ENCODE peak calls at places on chromosomes 6 and 20, in nine cellular contexts. V is GM12878, T is HepG2, J is suprapubic skin, D is transverse colon, I is sigmoid colon, B is stomach, K is endothelial cell of umbilical vein, W is HCT116. F is an unnamed sample.

GRCh38 chr20:55086421-55086820 is 611.0 kb downstream of the DOK5 start:
- DNase-seq in V (no peak), T (no peak), J (no peak), D (no peak), I (no peak), B (no peak), K (no peak), W (no peak), F (no peak)

GRCh38 chr6:125170376-125170775 is 16.8 kb downstream of the TPD52L1 start:
- DNase-seq in V (no peak), T (no peak), J (no peak), D (no peak), I (no peak), B (no peak), K (no peak), W (no peak), F (no peak)

GRCh38 chr6:79946773-79947190 is 571 bp downstream of the ELOVL4 start:
- DNase-seq in V (no peak), T (no peak), J (no peak), D (no peak), I (peak), B (no peak), K (no peak), W (no peak), F (no peak)

GRCh38 chr20:25549866-25550477 is 35.4 kb downstream of the NINL start:
- DNase-seq in V (no peak), T (peak), J (no peak), D (no peak), I (no peak), B (no peak), K (no peak), W (no peak), F (no peak)

GRCh38 chr6:142816024-142816423 is 129.0 kb downstream of the HIVEP2 start:
- DNase-seq in V (no peak), T (no peak), J (no peak), D (no peak), I (no peak), B (no peak), K (no peak), W (no peak), F (no peak)

GRCh38 chr6:134295953-134296553 is 21.9 kb downstream of the SGK1 start:
- DNase-seq in V (no peak), T (peak), J (no peak), D (no peak), I (peak), B (no peak), K (peak), W (peak), F (no peak)

GRCh38 chr6:118788702-118789101 is 105.2 kb upstream of the ASF1A start:
- DNase-seq in V (no peak), T (no peak), J (no peak), D (no peak), I (no peak), B (no peak), K (no peak), W (no peak), F (no peak)

GRCh38 chr6:133701633-133702331 is 187.1 kb upstream of the TCF21 start:
- DNase-seq in V (no peak), T (no peak), J (no peak), D (no peak), I (no peak), B (no peak), K (no peak), W (no peak), F (no peak)

GRCh38 chr20:63945031-63945658 is 11.1 kb downstream of the UCKL1 start:
- DNase-seq in V (no peak), T (no peak), J (no peak), D (no peak), I (peak), B (no peak), K (no peak), W (no peak), F (no peak)

GRCh38 chr6:487956-488355 is 96.4 kb downstream of the IRF4 start:
- DNase-seq in V (no peak), T (no peak), J (no peak), D (peak), I (no peak), B (no peak), K (no peak), W (no peak), F (no peak)

DNA sequence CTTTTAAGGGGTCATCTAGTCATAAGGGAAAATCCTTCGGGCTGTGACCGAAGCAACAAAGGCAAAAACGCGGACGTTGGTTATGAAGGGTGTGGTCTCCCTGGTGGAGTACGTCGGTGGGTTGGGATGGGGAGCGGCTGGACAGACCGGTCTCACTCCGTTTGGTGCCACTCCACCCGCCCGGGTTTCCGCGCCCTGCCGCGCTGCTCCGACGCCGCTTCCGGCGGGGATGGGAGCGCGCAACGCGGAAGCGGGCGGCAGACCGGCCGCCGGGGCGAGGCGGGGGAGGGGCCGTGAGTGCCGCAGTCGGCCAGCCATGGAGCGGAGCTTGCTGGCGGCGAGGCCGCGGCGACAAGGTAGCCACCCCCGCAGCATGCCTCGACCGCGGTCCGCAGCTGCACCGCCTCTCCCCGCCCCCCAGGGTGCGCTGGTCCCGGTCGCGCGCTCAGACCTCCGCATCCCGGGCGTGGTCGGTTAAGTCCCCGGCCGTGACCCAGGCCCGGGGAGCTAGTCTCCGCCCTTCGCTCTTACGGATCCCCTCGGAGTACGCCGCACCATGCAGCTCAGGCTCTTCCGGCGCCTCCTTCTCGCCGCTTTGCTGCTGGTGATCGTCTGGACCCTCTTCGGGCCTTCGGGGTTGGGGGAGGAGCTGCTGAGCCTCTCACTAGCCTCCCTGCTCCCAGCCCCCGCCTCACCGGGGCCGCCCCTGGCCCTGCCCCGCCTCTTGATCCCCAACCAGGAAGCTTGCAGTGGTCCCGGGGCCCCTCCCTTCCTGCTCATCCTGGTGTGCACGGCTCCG is at the start of gene B3GALT4:
- DNase-seq in V (peak), T (no peak), J (peak), D (peak), I (peak), B (peak), K (peak), W (no peak), F (peak)
- TF ChIP-seq POLR2AphosphoS5 in V (peak), T (no peak), J (peak), D (peak), I (no peak), B (peak), K (peak), W (peak), F (peak)

GRCh38 chr20:52824494-52825216 is 147.5 kb upstream of the TSHZ2 start:
- DNase-seq in V (no peak), T (no peak), J (no peak), D (no peak), I (no peak), B (no peak), K (no peak), W (no peak), F (no peak)
- TF ChIP-seq POLR2A in V (no peak), T (no peak), J (no peak), D (no peak), I (no peak), B (no peak), K (no peak), W (no peak), F (no peak)

DNA sequence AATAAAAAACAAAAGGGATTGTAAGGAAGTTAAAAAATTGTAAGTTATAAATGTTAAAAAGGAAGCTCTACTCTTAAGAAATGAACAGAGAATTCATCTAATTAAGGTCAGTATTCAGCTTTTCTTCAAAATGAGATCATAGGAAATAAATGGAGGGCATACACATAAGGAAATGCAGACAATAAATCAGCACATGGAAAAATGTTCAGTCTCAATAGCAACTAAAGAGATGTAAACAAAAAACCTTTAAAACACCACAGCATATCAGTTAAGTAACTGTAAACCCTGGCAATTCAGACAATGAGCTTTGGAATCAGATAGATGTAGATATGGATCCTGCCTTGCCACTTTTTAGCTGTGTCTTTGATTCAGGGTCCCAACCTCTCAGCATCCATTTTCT is 24.0 kb upstream of the CLIC5 start:
- DNase-seq in V (no peak), T (no peak), J (no peak), D (no peak), I (no peak), B (no peak), K (peak), W (no peak), F (no peak)
- H3K4me3 ChIP-seq in V (no peak), T (no peak), J (no peak), D (no peak), I (no peak), B (no peak), K (no peak), W (no peak), F (no peak)

GRCh38 chr6:152982768-152983636 is at the start of gene FBXO5:
- DNase-seq in V (peak), T (peak), J (peak), D (peak), I (peak), B (peak), K (peak), W (peak), F (peak)

GRCh38 chr6:152981219-152981618 is 1.6 kb downstream of the FBXO5 start:
- DNase-seq in V (no peak), T (no peak), J (no peak), D (no peak), I (no peak), B (no peak), K (no peak), W (no peak), F (no peak)

GRCh38 chr6:152984387-152984872 is 1.6 kb upstream of the FBXO5 start:
- DNase-seq in V (peak), T (no peak), J (no peak), D (no peak), I (no peak), B (no peak), K (no peak), W (no peak), F (no peak)

GRCh38 chr6:152981989-152982767 is 663 bp downstream of the FBXO5 start:
- DNase-seq in V (no peak), T (no peak), J (peak), D (peak), I (peak), B (no peak), K (no peak), W (no peak), F (no peak)

GRCh38 chr6:152983637-152984386 is 971 bp upstream of the FBXO5 start:
- DNase-seq in V (peak), T (peak), J (peak), D (peak), I (peak), B (peak), K (peak), W (peak), F (peak)
- TF ChIP-seq POLR2AphosphoS5 in V (peak), T (peak), J (no peak), D (peak), I (peak), B (peak), K (peak), W (no peak), F (no peak)

DNA sequence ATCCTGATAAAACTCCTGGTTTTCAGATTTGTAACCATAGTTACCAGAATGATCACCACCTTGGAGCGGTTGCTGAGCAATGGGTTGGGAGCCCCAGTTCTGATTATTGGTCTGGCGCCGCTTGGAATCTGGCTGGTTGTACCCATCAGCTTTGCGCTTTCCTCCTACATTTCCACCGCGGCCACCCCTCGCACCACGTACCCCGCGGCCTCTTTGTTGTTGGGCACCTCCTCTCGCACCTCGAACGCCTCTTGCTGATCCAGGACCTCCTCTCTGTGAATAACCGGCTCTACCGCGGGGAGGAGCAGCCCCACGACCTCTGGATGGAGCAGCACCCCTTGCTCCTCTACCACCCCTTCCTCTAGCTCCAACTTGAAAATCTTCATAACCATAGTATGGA is 21.1 kb upstream of the SNX14 start:
- DNase-seq in V (no peak), T (no peak), J (no peak), D (no peak), I (no peak), B (no peak), K (no peak), W (no peak), F (no peak)
- TF ChIP-seq POLR2A in V (peak), T (no peak), J (no peak), D (no peak), I (no peak), B (no peak), K (no peak), W (no peak), F (no peak)

GRCh38 chr20:32091888-32092346 is 17.6 kb upstream of the TM9SF4 start:
- DNase-seq in V (no peak), T (peak), J (peak), D (peak), I (peak), B (peak), K (peak), W (peak), F (peak)

GRCh38 chr20:32088759-32089158 is 20.8 kb upstream of the TM9SF4 start:
- DNase-seq in V (no peak), T (no peak), J (no peak), D (no peak), I (no peak), B (no peak), K (no peak), W (no peak), F (no peak)

GRCh38 chr20:32089637-32090330 is 19.7 kb upstream of the TM9SF4 start:
- DNase-seq in V (no peak), T (no peak), J (no peak), D (no peak), I (no peak), B (no peak), K (no peak), W (no peak), F (no peak)

GRCh38 chr20:32083469-32083868 is 26.0 kb upstream of the TM9SF4 start:
- DNase-seq in V (no peak), T (no peak), J (no peak), D (no peak), I (no peak), B (no peak), K (no peak), W (no peak), F (no peak)

DNA sequence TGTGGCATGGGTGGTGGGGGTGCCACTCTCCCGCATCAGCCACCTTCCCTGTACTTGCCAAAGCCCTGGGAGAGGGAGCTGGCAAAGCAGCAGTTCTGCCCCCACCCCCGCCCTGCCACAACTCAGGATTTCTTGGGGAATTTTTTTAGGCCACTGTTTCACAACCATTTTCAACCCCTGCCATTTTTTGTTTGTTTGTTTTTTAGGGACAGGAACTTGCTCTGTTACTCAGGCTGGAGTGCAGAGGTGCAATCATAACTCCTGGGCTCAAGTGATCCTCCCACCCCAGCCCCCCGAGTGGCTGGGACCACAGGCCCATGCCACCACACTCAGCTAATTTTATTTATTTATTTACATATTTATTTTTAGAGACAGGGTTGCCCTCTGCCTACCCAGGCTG is 22.4 kb upstream of the TM9SF4 start:
- DNase-seq in V (no peak), T (no peak), J (no peak), D (no peak), I (no peak), B (no peak), K (no peak), W (no peak), F (no peak)
- H3K4me3 ChIP-seq in V (no peak), T (no peak), J (no peak), D (no peak), I (no peak), B (no peak), K (no peak), W (no peak), F (no peak)

GRCh38 chr6:38370653-38371311 is 268.9 kb downstream of the BTBD9 start:
- DNase-seq in V (no peak), T (no peak), J (no peak), D (no peak), I (no peak), B (no peak), K (no peak), W (no peak), F (no peak)
- TF ChIP-seq POLR2AphosphoS5 in V (no peak), T (no peak), J (no peak), D (no peak), I (no peak), B (no peak), K (no peak), W (no peak), F (no peak)

GRCh38 chr6:35601331-35602132 is 87.2 kb downstream of the FKBP5 start:
- DNase-seq in V (no peak), T (peak), J (peak), D (peak), I (peak), B (peak), K (peak), W (peak), F (no peak)
- TF ChIP-seq POLR2A in V (no peak), T (no peak), J (no peak), D (peak), I (no peak), B (no peak), K (no peak), W (no peak), F (no peak)

GRCh38 chr20:15162061-15162740 is 824.8 kb upstream of the FLRT3 start:
- DNase-seq in V (peak), T (no peak), J (no peak), D (no peak), I (no peak), B (no peak), K (no peak), W (no peak), F (no peak)
- H3K4me3 ChIP-seq in V (peak), T (peak), J (no peak), D (peak), I (no peak), B (no peak), K (no peak), W (no peak), F (peak)

DNA sequence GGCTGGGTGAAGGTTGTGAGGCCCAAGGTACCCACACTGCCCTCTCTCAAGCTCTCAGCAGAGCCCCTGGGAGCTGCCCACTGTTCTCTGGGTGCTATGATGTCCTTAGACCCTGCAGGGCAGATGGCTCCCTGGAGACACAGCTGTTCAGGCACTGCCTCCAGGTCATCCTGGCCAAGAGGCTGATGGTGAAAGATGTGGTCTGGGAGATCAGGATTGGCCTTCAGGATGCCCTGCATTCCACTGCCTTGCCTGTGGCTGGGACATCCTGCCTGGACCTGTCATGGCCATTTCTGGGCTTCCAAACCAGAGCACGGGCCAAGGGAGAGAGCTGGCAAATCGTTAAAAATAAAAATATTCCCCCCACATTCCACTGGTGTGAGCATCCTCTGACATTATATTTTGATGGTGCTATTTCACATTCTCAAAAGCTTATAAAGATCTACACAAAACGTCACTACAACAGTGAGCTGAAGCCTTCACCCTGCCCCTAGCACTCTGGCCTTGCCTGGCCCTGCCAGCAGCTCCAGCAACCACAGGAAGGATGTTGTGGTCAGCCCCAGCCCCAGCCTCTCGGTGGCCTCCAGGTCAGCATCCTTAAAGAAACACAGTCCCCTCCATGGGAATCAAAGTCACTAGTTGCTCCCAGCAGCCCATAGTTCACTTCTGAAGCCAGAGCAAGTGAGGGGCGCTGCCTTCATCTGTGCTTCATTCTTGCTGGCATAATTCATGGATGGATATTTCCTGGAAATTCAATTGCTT is 13.5 kb upstream of the KCNK16 start:
- DNase-seq in V (no peak), T (no peak), J (no peak), D (peak), I (no peak), B (no peak), K (no peak), W (no peak), F (peak)
- TF ChIP-seq POLR2AphosphoS5 in V (no peak), T (no peak), J (no peak), D (no peak), I (no peak), B (no peak), K (no peak), W (no peak), F (no peak)

F was measured in breast epithelium.